ENCODE peak calls at places on chromosomes 6 and 20, in eight cellular contexts. D is tibial nerve, O is A549, M is sigmoid colon, X is transverse colon, N is stomach, W is HepG2, J is H1. G is an unnamed sample.
A peak's percentile ranks its signal among the peaks of the same experiment; 100 is the strongest.

GRCh38 chr20:62105592-62105991 is 16.7 kb upstream of the LSM14B start:
- DNase-seq in M (no peak), X (no peak), O (no peak), N (no peak), D (no peak), J (no peak), W (no peak), G (no peak)

GRCh38 chr20:25676164-25676809 is 20.4 kb downstream of the ZNF337 start:
- DNase-seq in N (no peak), W (peak; percentile 52), O (peak; percentile 46), M (no peak), X (no peak), J (no peak), D (no peak), G (no peak)

GRCh38 chr20:35187584-35188190 is 15.8 kb downstream of the PROCR start:
- DNase-seq in N (no peak), X (no peak), W (no peak), J (no peak), D (no peak), M (no peak), O (no peak), G (no peak)

GRCh38 chr20:49982072-49982345 is 771 bp upstream of the SNAI1 start:
- DNase-seq in D (no peak), N (no peak), O (no peak), X (no peak), M (no peak), W (no peak), J (no peak), G (no peak)

GRCh38 chr6:131524695-131525336 is 48.2 kb upstream of the ARG1 start:
- DNase-seq in X (no peak), N (no peak), O (no peak), J (no peak), D (no peak), M (no peak), W (no peak), G (no peak)

GRCh38 chr6:80637312-80637711 is 530.8 kb downstream of the BCKDHB start:
- DNase-seq in M (no peak), D (no peak), N (no peak), J (no peak), W (no peak), O (no peak), X (no peak), G (no peak)

GRCh38 chr20:33826270-33826897 is 15.2 kb downstream of the CHMP4B start:
- DNase-seq in D (no peak), X (no peak), N (no peak), J (no peak), O (peak; percentile 40), M (no peak), W (peak; percentile 88), G (no peak)

GRCh38 chr20:61053487-61054277 is 198.4 kb upstream of the CDH4 start:
- DNase-seq in M (no peak), W (no peak), O (no peak), X (no peak), D (no peak), N (no peak), J (no peak), G (no peak)

GRCh38 chr6:105569706-105570105 is 166.8 kb upstream of the PREP start:
- DNase-seq in M (no peak), O (peak; percentile 86), X (no peak), N (no peak), D (no peak), J (no peak), W (peak; percentile 59), G (no peak)

GRCh38 chr20:50664248-50664647 is 27.1 kb downstream of the RIPOR3 start:
- DNase-seq in W (no peak), O (no peak), X (no peak), D (no peak), M (no peak), J (no peak), N (no peak), G (no peak)

GRCh38 chr6:87909849-87910248 is 137.8 kb upstream of the SPACA1 start:
- DNase-seq in J (no peak), N (no peak), D (no peak), X (no peak), M (no peak), O (no peak), W (no peak), G (no peak)

GRCh38 chr20:35302421-35303335 is 10.5 kb upstream of the FAM83C start:
- DNase-seq in X (no peak), J (no peak), W (no peak), O (no peak), D (no peak), M (no peak), N (no peak), G (no peak)

GRCh38 chr6:159727717-159728440 is 573 bp downstream of the WTAP start:
- DNase-seq in X (no peak), M (no peak), J (no peak), O (no peak), W (peak; percentile 29), D (no peak), N (no peak), G (no peak)

DNA sequence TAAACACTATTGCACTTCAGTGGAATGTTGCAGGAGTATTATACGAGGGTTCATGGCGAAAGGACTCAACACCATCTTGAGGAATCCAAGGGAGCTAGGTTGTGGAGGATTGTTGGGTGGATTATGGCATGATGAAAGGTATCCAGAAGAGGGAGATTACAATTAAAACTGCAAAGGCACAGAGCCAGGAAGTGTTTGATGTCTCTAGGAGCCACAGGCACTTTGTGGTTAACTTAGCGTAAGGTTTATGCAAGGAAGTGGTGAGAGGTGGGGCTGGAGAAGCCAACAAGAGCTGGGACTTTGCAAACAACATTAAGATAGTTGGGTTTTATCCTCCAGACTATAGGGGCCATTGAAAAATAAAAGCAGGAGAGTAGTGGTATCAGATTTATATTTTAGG is 86.6 kb upstream of the TPD52L1 start:
- DNase-seq in O (no peak), J (no peak), D (no peak), W (no peak), N (no peak), X (no peak), M (no peak), G (no peak)
- TF ChIP-seq EP300 in O (no peak), J (no peak), D (no peak), W (no peak), N (no peak), X (no peak), M (no peak), G (no peak)

DNA sequence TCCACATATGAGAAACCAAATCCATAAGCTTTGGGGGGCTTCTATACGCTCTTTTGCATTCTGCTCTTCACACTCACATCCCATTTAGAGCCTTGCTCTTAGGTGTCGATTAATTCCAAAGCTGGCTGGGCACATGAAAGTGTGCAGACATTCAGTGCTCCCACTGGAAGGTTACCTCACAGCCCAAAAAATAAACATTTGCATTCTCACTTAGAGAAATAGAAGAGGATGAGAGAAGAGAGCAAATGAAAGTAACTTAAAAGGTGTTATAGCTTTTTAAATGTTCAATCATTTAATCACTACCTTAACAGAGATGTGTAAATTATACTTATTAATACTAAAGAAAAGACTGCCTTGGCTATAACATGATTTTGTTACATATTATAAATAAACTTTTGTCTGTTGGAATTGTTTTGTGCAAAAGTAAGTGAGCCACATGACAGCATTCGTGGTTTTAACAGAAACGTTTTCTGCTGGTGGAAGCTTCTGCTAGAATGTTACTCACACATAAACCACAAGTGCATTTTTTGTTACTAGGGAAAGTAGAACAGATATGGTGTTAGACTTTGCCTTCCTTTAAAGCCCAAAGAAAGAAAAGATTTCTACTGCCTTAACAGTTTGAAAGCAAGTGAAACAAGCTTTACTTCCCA is 116.7 kb downstream of the SIM1 start:
- DNase-seq in M (no peak), X (no peak), N (no peak), O (no peak), D (no peak), J (no peak), W (no peak), G (no peak)
- TF ChIP-seq EP300 in M (no peak), X (no peak), N (no peak), O (no peak), D (no peak), J (no peak), W (no peak), G (no peak)

DNA sequence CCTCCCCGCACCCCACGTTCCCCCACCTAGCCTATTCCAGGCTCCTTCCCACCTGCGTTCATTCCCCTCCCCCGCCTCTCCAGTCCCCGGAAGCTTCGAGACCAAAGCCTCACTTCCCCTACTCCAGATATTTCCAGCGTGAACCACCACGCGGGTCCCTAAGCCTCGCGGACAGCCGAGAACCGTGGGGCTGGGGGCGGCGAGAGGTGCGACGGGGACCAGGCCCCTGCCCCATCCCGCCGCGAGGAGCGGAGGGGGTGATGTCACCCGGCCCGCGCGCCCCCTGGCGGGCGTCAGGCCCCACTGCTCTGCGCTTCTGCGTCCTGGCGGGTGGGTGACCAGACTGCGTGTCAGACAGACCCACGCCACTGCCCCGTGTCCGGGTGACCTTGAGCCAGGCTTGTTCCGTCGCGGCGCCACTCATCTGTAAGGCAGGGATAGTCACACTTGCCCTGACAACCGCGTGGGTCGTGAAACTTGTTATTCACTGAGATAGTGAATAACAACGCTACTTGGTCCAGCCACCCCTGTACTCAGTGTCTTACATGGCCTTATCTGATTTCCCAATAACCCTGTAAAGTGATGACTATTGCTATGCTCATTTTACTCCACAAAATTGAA is 9.0 kb upstream of the HSP90AB1 start:
- DNase-seq in W (peak; percentile 51), D (peak; percentile 79), M (peak; percentile 91), J (peak; percentile 89), O (peak; percentile 69), N (peak; percentile 79), X (peak; percentile 85), G (peak; percentile 77)
- TF ChIP-seq EP300 in W (no peak), D (peak; percentile 82), M (no peak), J (peak; percentile 33), O (no peak), N (no peak), X (no peak), G (no peak)

DNA sequence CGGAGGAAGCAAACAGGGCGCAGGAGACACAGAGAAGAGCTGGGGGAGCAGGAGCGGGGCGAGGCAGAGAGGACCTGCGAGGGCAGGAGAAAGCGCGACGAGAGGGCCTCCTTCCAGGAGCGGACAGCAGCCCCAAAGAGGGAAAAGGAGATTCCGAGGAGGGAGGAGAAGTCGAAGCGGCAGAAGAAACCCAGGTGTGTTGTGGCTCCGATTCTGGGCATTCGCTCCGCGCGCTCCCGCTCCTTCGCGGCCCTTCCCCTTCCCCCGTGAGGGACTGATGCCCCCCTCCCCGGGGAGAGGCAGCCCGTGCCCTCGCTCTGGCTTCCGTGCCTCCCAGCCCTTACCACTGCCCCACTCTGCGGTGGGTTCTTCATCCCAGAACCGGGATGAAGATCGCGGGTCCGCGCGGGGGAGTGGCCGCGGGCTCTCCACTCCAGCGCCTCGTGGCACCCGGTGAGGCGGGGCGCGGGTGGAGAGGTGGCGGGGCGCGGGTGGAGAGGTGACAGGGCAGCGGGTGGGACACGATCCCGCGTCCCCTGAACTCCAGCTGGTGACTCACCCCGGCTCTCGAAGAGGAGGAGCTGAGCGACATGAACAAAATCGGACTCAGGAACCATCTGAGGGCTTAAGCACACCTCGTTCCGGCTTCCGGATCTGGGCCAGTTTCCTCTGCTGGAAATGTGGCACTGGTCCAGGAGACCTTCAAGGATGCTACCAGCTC is 22.4 kb downstream of the TMC2 start:
- DNase-seq in M (no peak), X (no peak), O (no peak), W (no peak), N (no peak), D (no peak), J (peak; percentile 61), G (no peak)
- TF ChIP-seq EP300 in M (no peak), X (no peak), O (no peak), W (no peak), N (no peak), D (no peak), J (no peak), G (no peak)

GRCh38 chr20:38859070-38859690 is 53.7 kb downstream of the PPP1R16B start:
- DNase-seq in J (no peak), N (no peak), O (no peak), M (no peak), X (peak; percentile 47), D (no peak), W (no peak), G (no peak)
- TF ChIP-seq EP300 in J (no peak), N (no peak), O (no peak), M (no peak), X (no peak), D (no peak), W (no peak), G (no peak)

G was measured in ovary.